ENCODE peak calls at places on chromosomes 1 and 21, in eight cellular contexts. One of them, this sample, is unnamed.

GRCh38 chr1:192485692-192486436 is 89.7 kb upstream of the RGS1 start:
- DNase-seq in NCI-H345: no peak
- DNase-seq in activated CD4-positive, alpha-beta T cell treated with anti-CD3 and anti-CD28 coated beads for 36 hours: no peak
- DNase-seq in T-helper 1 cell: no peak
- DNase-seq in PC-3: peak
- DNase-seq in ascending aorta: peak
- DNase-seq in T-helper 17 cell: no peak
- DNase-seq in suprapubic skin: peak
- DNase-seq in this sample: no peak

GRCh38 chr1:86758570-86758969 is 54.2 kb downstream of the SH3GLB1 start:
- DNase-seq in activated CD4-positive, alpha-beta T cell treated with anti-CD3 and anti-CD28 coated beads for 36 hours: no peak
- DNase-seq in NCI-H345: peak
- DNase-seq in T-helper 17 cell: no peak
- DNase-seq in T-helper 1 cell: no peak
- DNase-seq in ascending aorta: no peak
- DNase-seq in suprapubic skin: no peak
- DNase-seq in PC-3: peak
- DNase-seq in this sample: no peak

GRCh38 chr1:42736152-42736551 is 3.9 kb downstream of the CLDN19 start:
- DNase-seq in suprapubic skin: peak
- DNase-seq in PC-3: peak
- DNase-seq in T-helper 1 cell: no peak
- DNase-seq in activated CD4-positive, alpha-beta T cell treated with anti-CD3 and anti-CD28 coated beads for 36 hours: peak
- DNase-seq in NCI-H345: no peak
- DNase-seq in T-helper 17 cell: no peak
- DNase-seq in ascending aorta: no peak
- DNase-seq in this sample: peak

GRCh38 chr1:226644541-226645176 is 94.4 kb downstream of the ITPKB start:
- DNase-seq in T-helper 17 cell: no peak
- DNase-seq in suprapubic skin: peak
- DNase-seq in NCI-H345: no peak
- DNase-seq in T-helper 1 cell: no peak
- DNase-seq in ascending aorta: peak
- DNase-seq in PC-3: peak
- DNase-seq in activated CD4-positive, alpha-beta T cell treated with anti-CD3 and anti-CD28 coated beads for 36 hours: no peak
- DNase-seq in this sample: peak

GRCh38 chr21:44304041-44304738 is 4.3 kb downstream of the PFKL start:
- DNase-seq in T-helper 1 cell: no peak
- DNase-seq in NCI-H345: no peak
- DNase-seq in T-helper 17 cell: no peak
- DNase-seq in ascending aorta: no peak
- DNase-seq in suprapubic skin: no peak
- DNase-seq in PC-3: no peak
- DNase-seq in activated CD4-positive, alpha-beta T cell treated with anti-CD3 and anti-CD28 coated beads for 36 hours: no peak
- DNase-seq in this sample: no peak

GRCh38 chr1:168106274-168106673 is 30.5 kb downstream of the GPR161 start:
- DNase-seq in NCI-H345: no peak
- DNase-seq in activated CD4-positive, alpha-beta T cell treated with anti-CD3 and anti-CD28 coated beads for 36 hours: no peak
- DNase-seq in PC-3: no peak
- DNase-seq in T-helper 1 cell: no peak
- DNase-seq in suprapubic skin: no peak
- DNase-seq in T-helper 17 cell: no peak
- DNase-seq in ascending aorta: no peak
- DNase-seq in this sample: no peak

GRCh38 chr1:213244664-213245091 is 193.6 kb downstream of the RPS6KC1 start:
- DNase-seq in activated CD4-positive, alpha-beta T cell treated with anti-CD3 and anti-CD28 coated beads for 36 hours: peak
- DNase-seq in T-helper 17 cell: no peak
- DNase-seq in T-helper 1 cell: peak
- DNase-seq in ascending aorta: no peak
- DNase-seq in NCI-H345: peak
- DNase-seq in PC-3: peak
- DNase-seq in suprapubic skin: no peak
- DNase-seq in this sample: no peak

GRCh38 chr1:33275200-33275599 is 18.9 kb downstream of the ZNF362 start:
- DNase-seq in activated CD4-positive, alpha-beta T cell treated with anti-CD3 and anti-CD28 coated beads for 36 hours: no peak
- DNase-seq in suprapubic skin: peak
- DNase-seq in PC-3: no peak
- DNase-seq in ascending aorta: no peak
- DNase-seq in T-helper 17 cell: no peak
- DNase-seq in NCI-H345: no peak
- DNase-seq in T-helper 1 cell: no peak
- DNase-seq in this sample: no peak

GRCh38 chr1:14677291-14677690 is 78.8 kb downstream of the KAZN start:
- DNase-seq in T-helper 17 cell: no peak
- DNase-seq in ascending aorta: no peak
- DNase-seq in activated CD4-positive, alpha-beta T cell treated with anti-CD3 and anti-CD28 coated beads for 36 hours: no peak
- DNase-seq in suprapubic skin: no peak
- DNase-seq in PC-3: no peak
- DNase-seq in NCI-H345: no peak
- DNase-seq in T-helper 1 cell: no peak
- DNase-seq in this sample: no peak

GRCh38 chr1:178534137-178534868 is 21.4 kb downstream of the TEX35 start:
- DNase-seq in NCI-H345: no peak
- DNase-seq in T-helper 17 cell: no peak
- DNase-seq in ascending aorta: peak
- DNase-seq in activated CD4-positive, alpha-beta T cell treated with anti-CD3 and anti-CD28 coated beads for 36 hours: no peak
- DNase-seq in suprapubic skin: peak
- DNase-seq in PC-3: no peak
- DNase-seq in T-helper 1 cell: no peak
- DNase-seq in this sample: no peak

GRCh38 chr1:45411510-45411899 is 71.3 kb upstream of the MUTYH start:
- DNase-seq in activated CD4-positive, alpha-beta T cell treated with anti-CD3 and anti-CD28 coated beads for 36 hours: no peak
- DNase-seq in T-helper 1 cell: no peak
- DNase-seq in NCI-H345: no peak
- DNase-seq in PC-3: peak
- DNase-seq in suprapubic skin: no peak
- DNase-seq in ascending aorta: no peak
- DNase-seq in T-helper 17 cell: no peak
- DNase-seq in this sample: no peak

GRCh38 chr1:109705411-109705810 is 6.6 kb upstream of the GSTM5 start:
- DNase-seq in NCI-H345: no peak
- DNase-seq in PC-3: peak
- DNase-seq in suprapubic skin: no peak
- DNase-seq in ascending aorta: no peak
- DNase-seq in T-helper 17 cell: no peak
- DNase-seq in T-helper 1 cell: no peak
- DNase-seq in activated CD4-positive, alpha-beta T cell treated with anti-CD3 and anti-CD28 coated beads for 36 hours: no peak
- DNase-seq in this sample: no peak

GRCh38 chr1:162141273-162142023 is 72.0 kb downstream of the NOS1AP start:
- DNase-seq in T-helper 1 cell: no peak
- DNase-seq in NCI-H345: no peak
- DNase-seq in suprapubic skin: no peak
- DNase-seq in ascending aorta: no peak
- DNase-seq in PC-3: peak
- DNase-seq in activated CD4-positive, alpha-beta T cell treated with anti-CD3 and anti-CD28 coated beads for 36 hours: no peak
- DNase-seq in T-helper 17 cell: no peak
- DNase-seq in this sample: no peak

GRCh38 chr1:183674339-183674738 is 21.2 kb upstream of the APOBEC4 start:
- DNase-seq in activated CD4-positive, alpha-beta T cell treated with anti-CD3 and anti-CD28 coated beads for 36 hours: no peak
- DNase-seq in PC-3: no peak
- DNase-seq in T-helper 17 cell: no peak
- DNase-seq in ascending aorta: peak
- DNase-seq in suprapubic skin: no peak
- DNase-seq in T-helper 1 cell: no peak
- DNase-seq in NCI-H345: no peak
- DNase-seq in this sample: no peak

GRCh38 chr1:16625497-16626408 is 12.4 kb upstream of the NBPF1 start:
- DNase-seq in T-helper 1 cell: no peak
- DNase-seq in NCI-H345: no peak
- DNase-seq in activated CD4-positive, alpha-beta T cell treated with anti-CD3 and anti-CD28 coated beads for 36 hours: no peak
- DNase-seq in ascending aorta: peak
- DNase-seq in suprapubic skin: peak
- DNase-seq in T-helper 17 cell: no peak
- DNase-seq in PC-3: no peak
- DNase-seq in this sample: no peak

GRCh38 chr1:31798433-31799195 is 17.2 kb downstream of the SPOCD1 start:
- DNase-seq in ascending aorta: peak
- DNase-seq in activated CD4-positive, alpha-beta T cell treated with anti-CD3 and anti-CD28 coated beads for 36 hours: peak
- DNase-seq in T-helper 1 cell: no peak
- DNase-seq in T-helper 17 cell: peak
- DNase-seq in suprapubic skin: peak
- DNase-seq in NCI-H345: no peak
- DNase-seq in PC-3: peak
- DNase-seq in this sample: no peak

GRCh38 chr1:209435654-209436566 is 147.6 kb upstream of the CAMK1G start:
- DNase-seq in NCI-H345: peak
- DNase-seq in ascending aorta: no peak
- DNase-seq in PC-3: peak
- DNase-seq in suprapubic skin: peak
- DNase-seq in activated CD4-positive, alpha-beta T cell treated with anti-CD3 and anti-CD28 coated beads for 36 hours: peak
- DNase-seq in T-helper 17 cell: no peak
- DNase-seq in T-helper 1 cell: no peak
- DNase-seq in this sample: peak

GRCh38 chr1:145729661-145730436 is 10.6 kb downstream of the CD160 start:
- DNase-seq in ascending aorta: no peak
- DNase-seq in activated CD4-positive, alpha-beta T cell treated with anti-CD3 and anti-CD28 coated beads for 36 hours: no peak
- DNase-seq in PC-3: no peak
- DNase-seq in T-helper 17 cell: no peak
- DNase-seq in T-helper 1 cell: no peak
- DNase-seq in NCI-H345: no peak
- DNase-seq in suprapubic skin: no peak
- DNase-seq in this sample: no peak

GRCh38 chr1:66436378-66437135 is 97.4 kb upstream of the SGIP1 start:
- DNase-seq in NCI-H345: no peak
- DNase-seq in T-helper 17 cell: no peak
- DNase-seq in T-helper 1 cell: peak
- DNase-seq in ascending aorta: no peak
- DNase-seq in suprapubic skin: no peak
- DNase-seq in PC-3: peak
- DNase-seq in activated CD4-positive, alpha-beta T cell treated with anti-CD3 and anti-CD28 coated beads for 36 hours: peak
- DNase-seq in this sample: no peak

GRCh38 chr1:22921452-22922126 is 51.1 kb downstream of the LACTBL1 start:
- DNase-seq in activated CD4-positive, alpha-beta T cell treated with anti-CD3 and anti-CD28 coated beads for 36 hours: no peak
- DNase-seq in PC-3: no peak
- DNase-seq in NCI-H345: no peak
- DNase-seq in T-helper 1 cell: no peak
- DNase-seq in ascending aorta: no peak
- DNase-seq in suprapubic skin: no peak
- DNase-seq in T-helper 17 cell: no peak
- DNase-seq in this sample: no peak

GRCh38 chr1:199121047-199121446 is 482.2 kb downstream of the PTPRC start:
- DNase-seq in T-helper 17 cell: no peak
- DNase-seq in NCI-H345: no peak
- DNase-seq in ascending aorta: no peak
- DNase-seq in suprapubic skin: no peak
- DNase-seq in PC-3: no peak
- DNase-seq in T-helper 1 cell: no peak
- DNase-seq in activated CD4-positive, alpha-beta T cell treated with anti-CD3 and anti-CD28 coated beads for 36 hours: no peak
- DNase-seq in this sample: no peak

GRCh38 chr1:51328926-51329325 is 1.4 kb downstream of the TTC39A start:
- DNase-seq in NCI-H345: no peak
- DNase-seq in PC-3: no peak
- DNase-seq in activated CD4-positive, alpha-beta T cell treated with anti-CD3 and anti-CD28 coated beads for 36 hours: no peak
- DNase-seq in T-helper 17 cell: no peak
- DNase-seq in T-helper 1 cell: no peak
- DNase-seq in ascending aorta: no peak
- DNase-seq in suprapubic skin: no peak
- DNase-seq in this sample: no peak

GRCh38 chr1:1531947-1532346 is 8.5 kb downstream of the TMEM240 start:
- DNase-seq in activated CD4-positive, alpha-beta T cell treated with anti-CD3 and anti-CD28 coated beads for 36 hours: no peak
- DNase-seq in NCI-H345: no peak
- DNase-seq in T-helper 1 cell: no peak
- DNase-seq in suprapubic skin: no peak
- DNase-seq in PC-3: no peak
- DNase-seq in T-helper 17 cell: no peak
- DNase-seq in ascending aorta: no peak
- DNase-seq in this sample: no peak

GRCh38 chr1:39164256-39164655 is 40.2 kb upstream of the MACF1 start:
- DNase-seq in NCI-H345: no peak
- DNase-seq in suprapubic skin: no peak
- DNase-seq in T-helper 1 cell: no peak
- DNase-seq in PC-3: no peak
- DNase-seq in T-helper 17 cell: no peak
- DNase-seq in activated CD4-positive, alpha-beta T cell treated with anti-CD3 and anti-CD28 coated beads for 36 hours: no peak
- DNase-seq in ascending aorta: no peak
- DNase-seq in this sample: no peak

GRCh38 chr1:175072131-175072941 is 4.7 kb downstream of the TNN start:
- DNase-seq in T-helper 1 cell: no peak
- DNase-seq in ascending aorta: no peak
- DNase-seq in activated CD4-positive, alpha-beta T cell treated with anti-CD3 and anti-CD28 coated beads for 36 hours: peak
- DNase-seq in T-helper 17 cell: no peak
- DNase-seq in PC-3: peak
- DNase-seq in suprapubic skin: no peak
- DNase-seq in NCI-H345: no peak
- DNase-seq in this sample: peak

GRCh38 chr1:59487335-59488031 is 190.6 kb downstream of the FGGY start:
- DNase-seq in ascending aorta: no peak
- DNase-seq in activated CD4-positive, alpha-beta T cell treated with anti-CD3 and anti-CD28 coated beads for 36 hours: no peak
- DNase-seq in T-helper 1 cell: no peak
- DNase-seq in suprapubic skin: no peak
- DNase-seq in NCI-H345: no peak
- DNase-seq in PC-3: peak
- DNase-seq in T-helper 17 cell: no peak
- DNase-seq in this sample: no peak

GRCh38 chr21:45820171-45821091 is 161.1 kb upstream of the COL6A1 start:
- DNase-seq in ascending aorta: peak
- DNase-seq in T-helper 17 cell: peak
- DNase-seq in suprapubic skin: no peak
- DNase-seq in activated CD4-positive, alpha-beta T cell treated with anti-CD3 and anti-CD28 coated beads for 36 hours: peak
- DNase-seq in PC-3: peak
- DNase-seq in NCI-H345: peak
- DNase-seq in T-helper 1 cell: peak
- DNase-seq in this sample: peak

GRCh38 chr1:18485227-18485626 is 4.5 kb downstream of the KLHDC7A start:
- DNase-seq in NCI-H345: no peak
- DNase-seq in T-helper 17 cell: no peak
- DNase-seq in activated CD4-positive, alpha-beta T cell treated with anti-CD3 and anti-CD28 coated beads for 36 hours: no peak
- DNase-seq in ascending aorta: no peak
- DNase-seq in T-helper 1 cell: no peak
- DNase-seq in suprapubic skin: no peak
- DNase-seq in PC-3: no peak
- DNase-seq in this sample: no peak

This sample was measured in glutamatergic neuron.